ENCODE peak calls at places on chromosomes 6 and 20, in seven cellular contexts. V, U, R, E, O, G and N are unnamed samples.
A peak's percentile ranks its signal among the peaks of the same experiment; 100 is the strongest.

GRCh38 chr6:165676435-165677068 is 13.5 kb upstream of the PDE10A start:
- DNase-seq in V (no peak), U (no peak), R (no peak), E (peak; percentile 73), O (no peak), G (no peak), N (no peak)

GRCh38 chr6:31190488-31190887 is 20.0 kb upstream of the POU5F1 start:
- DNase-seq in V (no peak), U (no peak), R (no peak), E (no peak), O (no peak), G (no peak), N (no peak)

GRCh38 chr20:57445298-57445697 is 54.1 kb downstream of the RBM38 start:
- DNase-seq in V (no peak), U (no peak), R (no peak), E (peak; percentile 70), O (no peak), G (no peak), N (no peak)

GRCh38 chr20:4848041-4848440 is 126.3 kb downstream of the PRND start:
- DNase-seq in V (no peak), U (no peak), R (no peak), E (no peak), O (no peak), G (no peak), N (no peak)

GRCh38 chr20:17611540-17612286 is 41.8 kb downstream of the DSTN start:
- DNase-seq in V (no peak), U (no peak), R (no peak), E (no peak), O (no peak), G (no peak), N (no peak)

GRCh38 chr6:35522660-35523658 is 10.3 kb upstream of the TULP1 start:
- DNase-seq in V (peak; percentile 26), U (peak; percentile 81), R (peak; percentile 69), E (peak; percentile 50), O (no peak), G (peak; percentile 73), N (peak; percentile 19)

GRCh38 chr20:44909872-44910689 is at the start of gene PABPC1L:
- DNase-seq in V (peak; percentile 48), U (peak; percentile 59), R (peak; percentile 81), E (peak; percentile 28), O (peak; percentile 20), G (peak; percentile 21), N (no peak)

GRCh38 chr6:21091411-21091810 is 502.1 kb upstream of the SOX4 start:
- DNase-seq in V (no peak), U (no peak), R (no peak), E (no peak), O (no peak), G (no peak), N (no peak)

GRCh38 chr20:37932074-37932473 is 29.1 kb downstream of the VSTM2L start:
- DNase-seq in V (no peak), U (no peak), R (no peak), E (no peak), O (no peak), G (no peak), N (no peak)

GRCh38 chr20:3781153-3781910 is at the start of gene SPEF1:
- DNase-seq in V (peak; percentile 98), U (peak; percentile 44), R (peak; percentile 86), E (peak; percentile 95), O (peak; percentile 84), G (peak; percentile 25), N (peak; percentile 43)

GRCh38 chr6:167872538-167873210 is 46.0 kb downstream of the AFDN start:
- DNase-seq in V (no peak), U (no peak), R (no peak), E (no peak), O (no peak), G (no peak), N (no peak)

GRCh38 chr6:38095054-38095453 is 275.5 kb downstream of the ZFAND3 start:
- DNase-seq in V (no peak), U (no peak), R (no peak), E (no peak), O (no peak), G (no peak), N (no peak)

GRCh38 chr20:50837532-50838321 is 42.9 kb downstream of the BCAS4 start:
- DNase-seq in V (no peak), U (no peak), R (no peak), E (peak; percentile 41), O (no peak), G (no peak), N (no peak)

GRCh38 chr20:62726716-62727583 is 18.3 kb downstream of the NTSR1 start:
- DNase-seq in V (no peak), U (no peak), R (no peak), E (no peak), O (no peak), G (no peak), N (no peak)

GRCh38 chr6:21726676-21727075 is 133.1 kb downstream of the SOX4 start:
- DNase-seq in V (no peak), U (no peak), R (no peak), E (no peak), O (no peak), G (no peak), N (no peak)